ENCODE peak calls at places on chromosomes 3 and 15, in eight cellular contexts. L is germinal center, X is SJSA1, T is CMK, I is endothelial cell, S is mammary epithelial cell, B is T follicular helper cell, W is A549. D is an unnamed sample.

GRCh38 chr3:71247948-71248315 is 335.6 kb downstream of the FOXP1 start:
- DNase-seq in L (no peak), X (no peak), T (no peak), I (no peak), S (no peak), B (no peak), W (no peak), D (no peak)

GRCh38 chr3:14472471-14473351 is 67.4 kb downstream of the GRIP2 start:
- DNase-seq in L (no peak), X (peak; percentile 96), T (no peak), I (no peak), S (peak; percentile 74), B (no peak), W (peak; percentile 73), D (peak; percentile 96)

GRCh38 chr15:84752700-84753099 is 4.3 kb downstream of the ZNF592 start:
- DNase-seq in L (no peak), X (no peak), T (no peak), I (no peak), S (no peak), B (no peak), W (no peak), D (no peak)

GRCh38 chr3:17994167-17994566 is 251.7 kb upstream of the TBC1D5 start:
- DNase-seq in L (no peak), X (no peak), T (no peak), I (no peak), S (no peak), B (no peak), W (no peak), D (no peak)

GRCh38 chr15:80457896-80458295 is 53.7 kb downstream of the ARNT2 start:
- DNase-seq in L (no peak), X (no peak), T (no peak), I (no peak), S (no peak), B (no peak), W (no peak), D (no peak)

GRCh38 chr3:35200056-35200455 is 439.3 kb upstream of the ARPP21 start:
- DNase-seq in L (no peak), X (no peak), T (no peak), I (no peak), S (peak; percentile 3), B (no peak), W (no peak), D (no peak)

GRCh38 chr3:194661946-194662345 is 10.0 kb downstream of the LSG1 start:
- DNase-seq in L (no peak), X (no peak), T (no peak), I (no peak), S (no peak), B (no peak), W (no peak), D (no peak)

GRCh38 chr15:68281008-68281407 is 3.5 kb downstream of the FEM1B start:
- DNase-seq in L (no peak), X (no peak), T (no peak), I (no peak), S (no peak), B (no peak), W (no peak), D (no peak)

GRCh38 chr15:78873796-78874761 is 1.4 kb downstream of the MORF4L1 start:
- DNase-seq in L (peak; percentile 34), X (no peak), T (no peak), I (no peak), S (peak; percentile 16), B (peak; percentile 26), W (no peak), D (peak; percentile 50)

GRCh38 chr3:150447631-150448465 is 39.8 kb downstream of the TSC22D2 start:
- DNase-seq in L (no peak), X (no peak), T (no peak), I (no peak), S (peak; percentile 20), B (no peak), W (no peak), D (no peak)

GRCh38 chr3:36843065-36844051 is 79.0 kb upstream of the DCLK3 start:
- DNase-seq in L (peak; percentile 25), X (no peak), T (no peak), I (peak; percentile 53), S (peak; percentile 20), B (peak; percentile 19), W (peak; percentile 13), D (peak; percentile 61)

GRCh38 chr3:126389112-126389791 is 5.5 kb upstream of the CFAP100 start:
- DNase-seq in L (peak; percentile 73), X (peak; percentile 77), T (peak; percentile 36), I (peak; percentile 84), S (peak; percentile 69), B (no peak), W (peak; percentile 50), D (peak; percentile 93)

GRCh38 chr15:99097441-99098410 is 7.2 kb upstream of the SYNM start:
- DNase-seq in L (no peak), X (no peak), T (no peak), I (no peak), S (no peak), B (no peak), W (no peak), D (no peak)

GRCh38 chr3:132134611-132135010 is 99.8 kb upstream of the CPNE4 start:
- DNase-seq in L (no peak), X (peak; percentile 47), T (no peak), I (no peak), S (peak; percentile 90), B (no peak), W (no peak), D (no peak)

GRCh38 chr15:100775581-100776185 is 103.9 kb upstream of the ALDH1A3 start:
- DNase-seq in L (no peak), X (no peak), T (no peak), I (no peak), S (no peak), B (no peak), W (no peak), D (no peak)

GRCh38 chr3:182981038-182981380 is 671 bp upstream of the DCUN1D1 start:
- DNase-seq in L (peak; percentile 18), X (no peak), T (no peak), I (no peak), S (no peak), B (no peak), W (no peak), D (no peak)

GRCh38 chr3:59411694-59412093 is 361.9 kb upstream of the CFAP20DC start:
- DNase-seq in L (no peak), X (no peak), T (no peak), I (no peak), S (no peak), B (no peak), W (no peak), D (no peak)

GRCh38 chr3:45681846-45682245 is 7.3 kb upstream of the SACM1L start:
- DNase-seq in L (no peak), X (no peak), T (no peak), I (no peak), S (no peak), B (no peak), W (no peak), D (no peak)

GRCh38 chr15:79292011-79292410 is 9.5 kb downstream of the ANKRD34C start:
- DNase-seq in L (no peak), X (no peak), T (no peak), I (no peak), S (no peak), B (no peak), W (no peak), D (no peak)

GRCh38 chr15:76840830-76841460 is 64.2 kb downstream of the SCAPER start:
- DNase-seq in L (no peak), X (no peak), T (no peak), I (no peak), S (peak; percentile 21), B (no peak), W (peak; percentile 8), D (no peak)

GRCh38 chr3:124272611-124273151 is 280.8 kb upstream of the ROPN1 start:
- DNase-seq in L (no peak), X (no peak), T (no peak), I (no peak), S (no peak), B (no peak), W (no peak), D (no peak)

D was measured in thyroid gland.